ENCODE peak calls at places on chromosomes 11 and 22, in nine cellular contexts. H is right lobe of liver, Z is body of pancreas, K is K562, M is spleen, T is lower leg skin, D is heart left ventricle, V is A549, O is esophagus squamous epithelium. A is an unnamed sample.
A peak's percentile ranks its signal among the peaks of the same experiment; 100 is the strongest.

GRCh38 chr22:44664149-44664548 is 37.9 kb upstream of the PRR5 start:
- DNase-seq in O (no peak), H (peak; percentile 68), K (no peak), V (no peak), D (peak; percentile 73), M (peak; percentile 91), T (peak; percentile 74), Z (no peak), A (no peak)

GRCh38 chr11:131838016-131838415 is 467.6 kb downstream of the NTM start:
- DNase-seq in Z (no peak), V (no peak), O (no peak), T (no peak), K (peak; percentile 9), M (no peak), D (no peak), H (no peak), A (no peak)

GRCh38 chr11:41499429-41499828 is 40.0 kb upstream of the LRRC4C start:
- DNase-seq in D (no peak), T (no peak), K (no peak), Z (no peak), O (no peak), H (no peak), V (no peak), M (no peak), A (no peak)

GRCh38 chr11:92180664-92181251 is 43.9 kb upstream of the FAT3 start:
- DNase-seq in T (no peak), M (no peak), Z (no peak), O (no peak), D (no peak), V (no peak), K (no peak), H (no peak), A (no peak)

GRCh38 chr22:49937758-49938564 is 19.5 kb downstream of the CRELD2 start:
- DNase-seq in Z (no peak), D (peak; percentile 68), O (no peak), T (no peak), H (no peak), V (no peak), M (peak; percentile 90), K (no peak), A (no peak)

GRCh38 chr11:104146421-104146820 is 17.5 kb downstream of the PDGFD start:
- DNase-seq in H (no peak), D (no peak), M (no peak), Z (no peak), O (no peak), K (no peak), T (no peak), V (no peak), A (no peak)

GRCh38 chr22:28896611-28897010 is 13.2 kb downstream of the ZNRF3 start:
- DNase-seq in K (no peak), V (no peak), M (no peak), Z (no peak), O (no peak), T (no peak), H (no peak), D (no peak), A (no peak)

GRCh38 chr11:1390603-1391164 is 950 bp downstream of the BRSK2 start:
- DNase-seq in O (no peak), D (peak; percentile 52), Z (peak; percentile 69), K (no peak), M (peak; percentile 83), V (no peak), T (no peak), H (no peak), A (no peak)

DNA sequence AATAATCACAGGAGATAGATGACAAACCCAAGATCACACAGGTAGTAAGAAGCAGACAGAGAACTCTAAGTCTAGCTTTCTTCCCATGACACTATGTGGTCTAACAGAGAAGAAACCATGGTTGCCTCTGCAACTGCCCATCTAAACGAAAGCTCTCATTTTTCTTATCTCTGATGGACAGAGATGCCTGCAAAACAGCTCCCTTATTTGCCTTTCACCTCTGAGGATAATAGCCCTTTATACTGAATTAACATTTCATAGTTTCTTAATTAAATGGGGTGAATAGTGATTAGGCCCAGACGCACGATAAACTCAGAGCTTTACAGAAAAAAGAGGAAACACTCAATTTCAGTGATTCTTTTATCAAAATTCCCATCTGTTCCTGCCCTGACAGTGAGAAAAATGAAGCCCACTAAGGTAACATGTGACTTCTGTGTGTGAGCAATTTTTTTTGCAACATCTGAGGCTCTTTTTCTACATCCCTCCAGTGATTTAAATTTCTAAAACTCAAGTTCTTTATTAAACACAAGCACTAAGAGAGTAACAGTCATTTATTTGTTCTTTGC is 24.6 kb downstream of the OR2AG2 start:
- DNase-seq in H (no peak), D (no peak), M (no peak), Z (no peak), O (no peak), T (no peak), K (peak; percentile 51), V (no peak), A (peak; percentile 3)
- TF ChIP-seq POLR2A in H (no peak), D (no peak), M (no peak), Z (no peak), O (no peak), T (no peak), K (no peak), V (no peak), A (no peak)

DNA sequence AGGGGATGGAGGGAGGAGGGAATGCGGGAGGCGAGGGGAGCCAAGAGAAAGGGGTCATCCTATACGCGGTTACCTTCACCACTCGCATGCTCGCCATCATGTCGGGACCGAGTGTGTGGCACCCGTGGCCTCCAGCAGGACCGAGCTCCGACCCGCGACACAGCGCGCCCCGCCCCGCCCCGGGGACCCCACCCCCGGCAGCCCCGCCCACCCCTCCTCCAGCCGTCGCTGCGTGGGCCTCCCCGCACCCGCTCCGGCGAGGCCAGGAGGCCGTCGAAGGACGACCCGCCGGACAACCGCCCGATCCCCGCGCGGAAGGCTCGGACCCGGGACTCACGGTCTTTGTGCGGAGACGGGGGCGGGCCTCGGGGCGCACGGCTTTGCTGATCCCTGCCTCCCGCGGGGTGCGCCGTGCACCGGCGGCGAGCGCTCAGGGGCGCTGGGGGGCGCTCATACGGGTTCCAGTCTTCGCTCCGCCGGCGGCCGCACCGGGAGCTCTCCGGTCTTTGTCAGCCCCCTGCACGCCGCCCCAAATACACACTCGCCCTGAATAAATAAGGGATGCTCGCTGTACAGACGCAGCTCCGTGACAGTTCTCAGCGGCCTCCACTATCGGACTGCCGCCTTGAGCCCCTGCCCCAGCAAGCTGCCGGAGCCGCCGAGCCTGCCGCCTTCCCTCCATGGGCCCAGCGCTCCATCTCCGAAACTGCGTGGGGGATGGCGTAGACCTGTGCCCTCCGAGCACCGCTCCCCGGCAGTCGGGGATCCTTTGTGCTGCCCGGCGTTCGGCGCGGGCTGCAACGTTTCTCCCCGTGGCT is at the start of gene UBE2L6:
- DNase-seq in D (peak; percentile 56), H (peak; percentile 84), O (peak; percentile 21), Z (peak; percentile 80), T (peak; percentile 33), M (peak; percentile 95), K (peak; percentile 69), V (peak; percentile 87), A (peak; percentile 75)
- TF ChIP-seq POLR2A in D (no peak), H (peak; percentile 22), O (no peak), Z (peak; percentile 28), T (no peak), M (peak; percentile 8), K (no peak), V (peak; percentile 36), A (peak; percentile 2)

GRCh38 chr11:61919113-61919840 is 1.9 kb upstream of the RAB3IL1 start:
- DNase-seq in T (no peak), D (no peak), M (peak; percentile 68), Z (no peak), O (no peak), V (no peak), H (no peak), K (peak; percentile 82), A (peak; percentile 75)

GRCh38 chr11:61918251-61919112 is 1.1 kb upstream of the RAB3IL1 start:
- DNase-seq in Z (no peak), K (no peak), M (no peak), H (peak; percentile 38), T (peak; percentile 65), D (no peak), O (no peak), V (no peak), A (peak; percentile 53)

GRCh38 chr11:61917043-61917356 is 366 bp downstream of the RAB3IL1 start:
- DNase-seq in D (no peak), T (no peak), Z (no peak), O (no peak), K (no peak), M (no peak), H (peak; percentile 45), V (no peak), A (no peak)

GRCh38 chr11:61919841-61920631 is 2.7 kb upstream of the RAB3IL1 start:
- DNase-seq in O (no peak), K (peak; percentile 97), Z (no peak), M (peak; percentile 69), H (no peak), V (peak; percentile 50), D (no peak), T (peak; percentile 25), A (peak; percentile 96)

DNA sequence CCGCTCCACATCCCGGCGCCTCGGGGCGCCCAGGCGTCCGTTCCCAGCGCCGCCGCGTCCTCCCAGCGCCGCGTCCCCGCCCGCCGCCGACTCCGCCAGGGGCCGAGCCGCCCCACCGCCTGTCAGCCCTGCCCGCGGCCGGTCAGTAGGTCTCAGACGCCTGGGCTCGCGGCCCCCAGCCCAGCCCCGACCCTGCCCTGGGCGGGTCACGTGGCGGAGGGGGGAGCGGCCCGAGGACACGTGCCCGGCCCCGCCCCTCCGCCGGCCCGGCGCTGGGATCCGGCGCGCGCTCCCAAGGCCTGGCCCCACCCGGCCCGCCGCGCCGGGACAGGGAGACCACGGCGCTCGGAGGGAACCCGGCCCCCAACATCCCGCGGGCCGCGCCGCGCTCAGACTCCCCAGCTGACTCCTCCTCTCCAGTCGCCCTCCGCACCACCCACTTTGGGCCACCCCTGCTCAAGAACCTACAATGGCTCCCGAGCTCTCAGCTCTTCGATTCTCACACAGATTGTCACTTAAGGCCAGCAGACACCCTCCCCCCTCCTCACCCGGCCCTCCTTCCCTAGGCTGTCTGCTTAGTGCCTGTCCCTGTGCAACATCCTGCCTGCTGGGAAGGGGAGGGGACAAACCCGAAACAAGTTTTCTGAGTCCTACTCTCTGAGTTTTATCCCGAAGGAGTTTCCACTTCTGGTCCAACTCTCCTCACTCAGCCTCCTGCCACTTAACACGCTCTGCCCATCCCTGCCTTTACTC is at the start of gene RAB3IL1:
- DNase-seq in M (peak; percentile 84), K (peak; percentile 76), T (peak; percentile 63), H (peak; percentile 68), Z (no peak), O (no peak), V (peak; percentile 66), D (peak; percentile 79), A (peak; percentile 81)
- TF ChIP-seq POLR2A in M (no peak), K (peak; percentile 51), T (no peak), H (peak; percentile 51), Z (no peak), O (no peak), V (no peak), D (peak; percentile 48), A (peak; percentile 46)

GRCh38 chr11:114121744-114122504 is 62.4 kb downstream of the ZBTB16 start:
- DNase-seq in O (no peak), Z (no peak), D (no peak), M (no peak), V (no peak), K (no peak), T (no peak), H (peak; percentile 48), A (no peak)

GRCh38 chr11:114125531-114125930 is 66.0 kb downstream of the ZBTB16 start:
- DNase-seq in D (no peak), M (no peak), Z (no peak), T (no peak), O (no peak), K (no peak), H (peak; percentile 38), V (no peak), A (no peak)

GRCh38 chr11:114124601-114125144 is 65.2 kb downstream of the ZBTB16 start:
- DNase-seq in Z (no peak), V (no peak), O (no peak), K (no peak), D (no peak), T (no peak), M (no peak), H (no peak), A (no peak)

GRCh38 chr11:114122668-114123067 is 63.2 kb downstream of the ZBTB16 start:
- DNase-seq in M (no peak), D (no peak), Z (no peak), K (no peak), H (no peak), O (no peak), T (no peak), V (no peak), A (no peak)

GRCh38 chr11:114123692-114124330 is 64.3 kb downstream of the ZBTB16 start:
- DNase-seq in D (no peak), T (no peak), H (no peak), M (no peak), V (no peak), Z (no peak), K (no peak), O (no peak), A (no peak)
- TF ChIP-seq POLR2A in D (no peak), T (no peak), H (no peak), M (no peak), V (no peak), Z (no peak), K (no peak), O (no peak), A (no peak)

A was measured in erythroblast.